ENCODE peak calls at places on chromosomes 4 and X, in seven cellular contexts. B is HS-27A, P is GM18507, W is mucosa of gallbladder, Y is NCI-H460, D is upper lobe of right lung, F is HFF-Myc. A is an unnamed sample.

GRCh38 chrX:141936080-141936479 is 32.4 kb downstream of the MAGEC1 start:
- DNase-seq in B (no peak), P (no peak), W (no peak), Y (no peak), D (no peak), F (no peak), A (no peak)

GRCh38 chrX:21905209-21905735 is 35.2 kb upstream of the SMS start:
- DNase-seq in B (no peak), P (no peak), W (no peak), Y (no peak), D (no peak), F (no peak), A (no peak)

GRCh38 chr4:1194028-1194900 is 21.9 kb upstream of the SPON2 start:
- DNase-seq in B (no peak), P (no peak), W (peak), Y (no peak), D (peak), F (no peak), A (no peak)

GRCh38 chr4:172305698-172306097 is 492.5 kb downstream of the GALNTL6 start:
- DNase-seq in B (no peak), P (no peak), W (no peak), Y (no peak), D (no peak), F (no peak), A (no peak)

GRCh38 chrX:13868481-13869040 is 51.7 kb upstream of the GPM6B start:
- DNase-seq in B (no peak), P (no peak), W (no peak), Y (no peak), D (no peak), F (no peak), A (no peak)

GRCh38 chr4:89196745-89197144 is 85.4 kb downstream of the TIGD2 start:
- DNase-seq in B (no peak), P (no peak), W (peak), Y (peak), D (no peak), F (no peak), A (no peak)

GRCh38 chr4:139208404-139208945 is 31.5 kb upstream of the ELF2 start:
- DNase-seq in B (no peak), P (no peak), W (peak), Y (no peak), D (no peak), F (peak), A (no peak)

GRCh38 chr4:20761382-20761781 is 61.1 kb downstream of the PACRGL start:
- DNase-seq in B (no peak), P (no peak), W (no peak), Y (no peak), D (no peak), F (no peak), A (no peak)

GRCh38 chr4:12791536-12791935 is 692.6 kb downstream of the RAB28 start:
- DNase-seq in B (no peak), P (no peak), W (no peak), Y (no peak), D (no peak), F (no peak), A (no peak)

GRCh38 chr4:33959519-33959918 is 2284.8 kb downstream of the ARAP2 start:
- DNase-seq in B (peak), P (no peak), W (no peak), Y (no peak), D (no peak), F (peak), A (no peak)

GRCh38 chr4:77493120-77493767 is 112.4 kb upstream of the CXCL13 start:
- DNase-seq in B (no peak), P (no peak), W (no peak), Y (no peak), D (no peak), F (no peak), A (no peak)

GRCh38 chr4:128155231-128155855 is 94.2 kb downstream of the LARP1B start:
- DNase-seq in B (no peak), P (no peak), W (no peak), Y (no peak), D (no peak), F (no peak), A (no peak)

GRCh38 chr4:150394046-150394445 is 187.9 kb upstream of the MAB21L2 start:
- DNase-seq in B (no peak), P (no peak), W (no peak), Y (no peak), D (no peak), F (no peak), A (no peak)

GRCh38 chrX:150324035-150324728 is 38.9 kb upstream of the MAMLD1 start:
- DNase-seq in B (peak), P (no peak), W (no peak), Y (peak), D (no peak), F (peak), A (no peak)

GRCh38 chr4:142331132-142331531 is 515.0 kb downstream of the INPP4B start:
- DNase-seq in B (no peak), P (no peak), W (no peak), Y (no peak), D (no peak), F (no peak), A (no peak)

GRCh38 chr4:115851918-115852766 is 738.7 kb upstream of the NDST4 start:
- DNase-seq in B (no peak), P (no peak), W (peak), Y (peak), D (no peak), F (no peak), A (peak)

GRCh38 chr4:153759407-153760226 is at the start of gene RNF175:
- DNase-seq in B (no peak), P (no peak), W (no peak), Y (no peak), D (no peak), F (no peak), A (no peak)

GRCh38 chrX:130676861-130677260 is 226.1 kb downstream of the ENOX2 start:
- DNase-seq in B (no peak), P (no peak), W (peak), Y (no peak), D (no peak), F (no peak), A (no peak)

GRCh38 chrX:23742693-23743622 is at the start of gene ACOT9:
- DNase-seq in B (peak), P (peak), W (peak), Y (peak), D (peak), F (peak), A (peak)

GRCh38 chrX:115939636-115940160 is 230.8 kb upstream of the AGTR2 start:
- DNase-seq in B (no peak), P (no peak), W (no peak), Y (no peak), D (no peak), F (no peak), A (no peak)

A was measured in NCI-H1436.